ENCODE peak calls at places on chromosomes 6 and 20, in seven cellular contexts. K, X, E, S, A, I and U are unnamed samples.

GRCh38 chr20:44736170-44737021 is 9.3 kb upstream of the KCNK15 start:
- DNase-seq in I (peak; percentile 95), X (peak; percentile 2), K (peak; percentile 26), E (peak; percentile 81), A (no peak), S (peak; percentile 9), U (peak; percentile 63)

GRCh38 chr6:75213732-75214131 is 7.9 kb upstream of the COL12A1 start:
- DNase-seq in X (no peak), S (no peak), I (no peak), A (no peak), K (no peak), E (no peak), U (no peak)

GRCh38 chr6:97094376-97094775 is 169.8 kb downstream of the KLHL32 start:
- DNase-seq in E (no peak), A (no peak), I (no peak), K (no peak), S (no peak), X (no peak), U (no peak)

GRCh38 chr6:57822896-57823358 is 505.5 kb downstream of the PRIM2 start:
- DNase-seq in S (no peak), A (no peak), K (no peak), E (no peak), I (no peak), X (no peak), U (no peak)

GRCh38 chr6:157763894-157764345 is 59.1 kb upstream of the SNX9 start:
- DNase-seq in I (no peak), X (no peak), E (no peak), A (no peak), S (no peak), K (no peak), U (no peak)

GRCh38 chr6:47785187-47785586 is 3.4 kb downstream of the OPN5 start:
- DNase-seq in S (no peak), X (no peak), E (no peak), K (no peak), A (no peak), I (no peak), U (no peak)

GRCh38 chr6:106117579-106117978 is 31.4 kb downstream of the PRDM1 start:
- DNase-seq in E (no peak), X (peak; percentile 35), I (no peak), A (no peak), K (no peak), S (no peak), U (no peak)

GRCh38 chr6:64054870-64055269 is 419.3 kb downstream of the PHF3 start:
- DNase-seq in K (no peak), X (no peak), I (no peak), E (no peak), S (no peak), A (no peak), U (no peak)

GRCh38 chr6:20159098-20159497 is 53.2 kb downstream of the MBOAT1 start:
- DNase-seq in E (no peak), I (no peak), X (no peak), K (no peak), S (no peak), A (no peak), U (no peak)

GRCh38 chr6:144879436-144879835 is 594.3 kb downstream of the UTRN start:
- DNase-seq in S (no peak), X (no peak), K (no peak), E (no peak), I (peak; percentile 34), A (no peak), U (no peak)

GRCh38 chr6:121984956-121985355 is 414.5 kb upstream of the HSF2 start:
- DNase-seq in A (no peak), I (no peak), X (no peak), K (no peak), S (no peak), E (peak; percentile 28), U (no peak)

GRCh38 chr6:55670850-55671413 is 91.9 kb upstream of the HMGCLL1 start:
- DNase-seq in K (no peak), A (no peak), I (no peak), E (no peak), S (no peak), X (no peak), U (no peak)

GRCh38 chr6:108619431-108620197 is 58.9 kb downstream of the FOXO3 start:
- DNase-seq in X (no peak), I (no peak), A (no peak), K (no peak), S (no peak), E (no peak), U (no peak)

GRCh38 chr6:154796484-154796883 is 63.3 kb downstream of the SCAF8 start:
- DNase-seq in X (no peak), E (no peak), I (no peak), K (no peak), A (no peak), S (no peak), U (no peak)

GRCh38 chr6:107594736-107595135 is 104.8 kb downstream of the SOBP start:
- DNase-seq in S (no peak), K (no peak), A (no peak), X (no peak), I (no peak), E (peak; percentile 79), U (no peak)

GRCh38 chr20:63433756-63434531 is 38.5 kb downstream of the KCNQ2 start:
- DNase-seq in K (no peak), X (no peak), S (no peak), A (no peak), I (no peak), E (no peak), U (no peak)

GRCh38 chr6:39206250-39206721 is 23.0 kb downstream of the KCNK5 start:
- DNase-seq in S (no peak), I (no peak), A (no peak), K (no peak), E (no peak), X (no peak), U (no peak)

GRCh38 chr20:50366270-50367103 is 143.7 kb upstream of the PTPN1 start:
- DNase-seq in E (peak; percentile 89), I (peak; percentile 83), X (no peak), K (no peak), S (no peak), A (no peak), U (no peak)

GRCh38 chr6:122789862-122790739 is 1.0 kb downstream of the SMPDL3A start:
- DNase-seq in I (peak; percentile 22), E (peak; percentile 65), K (no peak), X (peak; percentile 1), S (no peak), A (peak; percentile 36), U (no peak)

GRCh38 chr6:143357152-143357551 is 93.3 kb downstream of the ADAT2 start:
- DNase-seq in X (no peak), A (no peak), E (no peak), S (no peak), I (no peak), K (no peak), U (no peak)

GRCh38 chr6:85592044-85592443 is 1.6 kb downstream of the SNX14 start:
- DNase-seq in A (no peak), X (no peak), I (no peak), K (no peak), S (no peak), E (no peak), U (no peak)

GRCh38 chr6:166351715-166352285 is 9.5 kb upstream of the SFT2D1 start:
- DNase-seq in K (no peak), E (peak; percentile 47), I (no peak), S (no peak), A (no peak), X (no peak), U (no peak)

GRCh38 chr6:166313255-166314070 is 5.3 kb upstream of the PRR18 start:
- DNase-seq in I (no peak), E (peak; percentile 79), A (no peak), X (peak; percentile 44), K (no peak), S (no peak), U (no peak)

GRCh38 chr6:116996842-116997241 is 119.8 kb downstream of the RFX6 start:
- DNase-seq in A (no peak), K (no peak), S (no peak), X (no peak), I (no peak), E (peak; percentile 7), U (no peak)